ENCODE peak calls at places on chromosomes 2 and 18, in six cellular contexts. One of them, this sample, is unnamed.

GRCh38 chr2:232522014-232522854 is 2.0 kb downstream of the PRSS56 start:
- DNase-seq in HCT116: no peak
- DNase-seq in GM12892: peak
- DNase-seq in K562: peak
- DNase-seq in A549: peak
- DNase-seq in transverse colon: peak
- DNase-seq in this sample: peak

GRCh38 chr2:30421026-30421425 is 26.0 kb upstream of the LCLAT1 start:
- DNase-seq in HCT116: no peak
- DNase-seq in transverse colon: no peak
- DNase-seq in K562: peak
- DNase-seq in A549: no peak
- DNase-seq in GM12892: no peak
- DNase-seq in this sample: no peak

GRCh38 chr2:234536218-234536989 is 39.5 kb upstream of the ARL4C start:
- DNase-seq in transverse colon: no peak
- DNase-seq in HCT116: no peak
- DNase-seq in K562: no peak
- DNase-seq in GM12892: no peak
- DNase-seq in A549: no peak
- DNase-seq in this sample: no peak

GRCh38 chr2:227378371-227378782 is 729 bp downstream of the TM4SF20 start:
- DNase-seq in A549: peak
- DNase-seq in HCT116: no peak
- DNase-seq in GM12892: no peak
- DNase-seq in transverse colon: no peak
- DNase-seq in K562: no peak
- DNase-seq in this sample: peak

GRCh38 chr2:205776139-205776538 is 93.8 kb downstream of the NRP2 start:
- DNase-seq in transverse colon: peak
- DNase-seq in HCT116: peak
- DNase-seq in GM12892: peak
- DNase-seq in K562: peak
- DNase-seq in A549: no peak
- DNase-seq in this sample: peak

GRCh38 chr2:173874899-173875247 is 90.3 kb downstream of the SP3 start:
- DNase-seq in A549: no peak
- DNase-seq in K562: no peak
- DNase-seq in transverse colon: no peak
- DNase-seq in GM12892: no peak
- DNase-seq in HCT116: no peak
- DNase-seq in this sample: no peak

GRCh38 chr2:179533875-179534274 is 269.2 kb upstream of the SESTD1 start:
- DNase-seq in transverse colon: no peak
- DNase-seq in A549: no peak
- DNase-seq in K562: no peak
- DNase-seq in HCT116: no peak
- DNase-seq in GM12892: no peak
- DNase-seq in this sample: no peak

GRCh38 chr2:129722306-129723020 is 257.0 kb upstream of the RAB6C start:
- DNase-seq in K562: no peak
- DNase-seq in GM12892: no peak
- DNase-seq in transverse colon: no peak
- DNase-seq in A549: no peak
- DNase-seq in HCT116: no peak
- DNase-seq in this sample: no peak

GRCh38 chr2:217394510-217395351 is 534.9 kb upstream of the TNP1 start:
- DNase-seq in HCT116: no peak
- DNase-seq in K562: no peak
- DNase-seq in A549: no peak
- DNase-seq in GM12892: no peak
- DNase-seq in transverse colon: no peak
- DNase-seq in this sample: no peak

GRCh38 chr18:72675394-72675793 is 131.3 kb upstream of the CBLN2 start:
- DNase-seq in A549: no peak
- DNase-seq in HCT116: no peak
- DNase-seq in K562: no peak
- DNase-seq in GM12892: no peak
- DNase-seq in transverse colon: no peak
- DNase-seq in this sample: no peak

GRCh38 chr2:61898810-61899209 is 6.7 kb upstream of the COMMD1 start:
- DNase-seq in K562: no peak
- DNase-seq in A549: no peak
- DNase-seq in transverse colon: no peak
- DNase-seq in GM12892: no peak
- DNase-seq in HCT116: no peak
- DNase-seq in this sample: no peak

DNA sequence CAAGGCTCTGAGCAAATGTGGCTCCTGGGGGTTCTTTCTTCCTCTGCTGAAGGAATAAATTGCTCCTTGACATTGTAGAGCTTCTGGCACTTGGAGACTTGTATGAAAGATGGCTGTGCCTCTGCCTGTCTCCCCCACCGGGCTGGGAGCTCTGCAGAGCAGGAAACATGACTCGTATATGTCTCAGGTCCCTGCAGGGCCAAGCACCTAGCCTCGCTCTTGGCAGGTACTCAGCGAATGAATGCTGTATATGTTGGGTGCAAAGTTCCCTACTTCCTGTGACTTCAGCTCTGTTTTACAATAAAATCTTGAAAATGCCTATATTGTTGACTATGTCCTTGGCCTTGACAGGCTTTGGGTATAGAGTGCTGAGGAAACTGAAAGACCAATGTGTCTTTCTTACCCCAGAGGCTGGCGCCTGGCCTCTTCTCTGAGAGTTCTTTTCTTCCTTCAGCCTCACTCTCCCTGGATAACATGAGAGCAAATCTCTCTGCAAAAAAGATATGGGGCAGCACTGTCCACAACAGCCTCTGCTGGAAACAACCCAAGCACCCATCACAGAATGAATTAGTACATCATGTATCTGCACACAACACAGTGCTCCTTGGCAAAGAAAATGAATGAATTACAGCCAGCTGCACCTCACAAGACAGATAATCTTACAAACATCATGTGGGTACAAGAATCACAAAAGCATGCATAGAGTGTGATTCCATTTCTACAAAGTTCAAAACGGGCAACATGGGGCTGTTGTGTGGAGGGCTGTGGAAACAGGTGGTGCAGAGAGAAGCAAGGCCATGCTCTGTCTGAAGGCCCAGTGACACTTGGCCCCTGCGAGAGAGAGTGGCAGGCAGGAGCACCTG is 6.5 kb downstream of the IL1RN start:
- DNase-seq in K562: no peak
- DNase-seq in A549: no peak
- DNase-seq in HCT116: no peak
- DNase-seq in GM12892: no peak
- DNase-seq in transverse colon: no peak
- DNase-seq in this sample: no peak
- TF ChIP-seq POLR2A in K562: no peak
- TF ChIP-seq POLR2A in A549: no peak
- TF ChIP-seq POLR2A in HCT116: no peak
- TF ChIP-seq POLR2A in GM12892: no peak
- TF ChIP-seq POLR2A in transverse colon: no peak
- TF ChIP-seq POLR2A in this sample: no peak

DNA sequence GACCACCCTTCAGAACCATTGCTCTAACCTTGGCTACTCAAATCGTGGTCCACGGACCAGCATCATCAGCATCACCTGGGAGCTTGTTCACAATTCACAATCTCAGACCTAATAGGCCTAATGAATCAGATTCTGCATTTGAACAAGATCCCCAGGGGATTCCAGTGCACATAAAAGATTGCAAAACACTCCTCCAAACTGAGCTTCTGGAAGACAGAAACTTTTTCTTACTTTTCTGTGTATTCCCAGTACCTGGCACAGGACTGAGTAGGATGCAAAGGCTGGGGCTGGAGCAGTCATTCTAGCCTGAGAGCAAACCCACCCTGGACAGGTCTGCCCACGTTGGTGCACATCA is 115.1 kb upstream of the COPS8 start:
- DNase-seq in K562: no peak
- DNase-seq in A549: no peak
- DNase-seq in HCT116: no peak
- DNase-seq in GM12892: no peak
- DNase-seq in transverse colon: no peak
- DNase-seq in this sample: no peak
- TF ChIP-seq POLR2A in K562: no peak
- TF ChIP-seq POLR2A in A549: no peak
- TF ChIP-seq POLR2A in HCT116: no peak
- TF ChIP-seq POLR2A in GM12892: no peak
- TF ChIP-seq POLR2A in transverse colon: no peak
- TF ChIP-seq POLR2A in this sample: no peak

GRCh38 chr18:76491801-76492668 is 3.0 kb downstream of the ZNF516 start:
- DNase-seq in GM12892: no peak
- DNase-seq in transverse colon: peak
- DNase-seq in HCT116: no peak
- DNase-seq in K562: no peak
- DNase-seq in A549: peak
- DNase-seq in this sample: no peak
- TF ChIP-seq POLR2A in GM12892: no peak
- TF ChIP-seq POLR2A in transverse colon: peak
- TF ChIP-seq POLR2A in HCT116: peak
- TF ChIP-seq POLR2A in K562: no peak
- TF ChIP-seq POLR2A in A549: no peak
- TF ChIP-seq POLR2A in this sample: no peak

GRCh38 chr18:34773378-34773777 is 63.3 kb downstream of the DTNA start:
- DNase-seq in A549: no peak
- DNase-seq in K562: no peak
- DNase-seq in GM12892: no peak
- DNase-seq in HCT116: no peak
- DNase-seq in transverse colon: no peak
- DNase-seq in this sample: no peak

GRCh38 chr18:34772887-34773286 is 62.8 kb downstream of the DTNA start:
- DNase-seq in transverse colon: no peak
- DNase-seq in A549: no peak
- DNase-seq in GM12892: no peak
- DNase-seq in HCT116: no peak
- DNase-seq in K562: no peak
- DNase-seq in this sample: no peak

GRCh38 chr18:34764451-34764850 is 54.4 kb downstream of the DTNA start:
- DNase-seq in GM12892: no peak
- DNase-seq in K562: no peak
- DNase-seq in A549: no peak
- DNase-seq in HCT116: no peak
- DNase-seq in transverse colon: no peak
- DNase-seq in this sample: no peak

GRCh38 chr18:34771958-34772357 is 61.9 kb downstream of the DTNA start:
- DNase-seq in A549: no peak
- DNase-seq in transverse colon: no peak
- DNase-seq in HCT116: no peak
- DNase-seq in GM12892: no peak
- DNase-seq in K562: no peak
- DNase-seq in this sample: no peak

GRCh38 chr18:34767601-34768027 is 57.5 kb downstream of the DTNA start:
- DNase-seq in K562: no peak
- DNase-seq in A549: no peak
- DNase-seq in GM12892: no peak
- DNase-seq in transverse colon: no peak
- DNase-seq in HCT116: no peak
- DNase-seq in this sample: no peak
- TF ChIP-seq POLR2A in K562: no peak
- TF ChIP-seq POLR2A in A549: no peak
- TF ChIP-seq POLR2A in GM12892: no peak
- TF ChIP-seq POLR2A in transverse colon: no peak
- TF ChIP-seq POLR2A in HCT116: no peak
- TF ChIP-seq POLR2A in this sample: no peak

This sample was measured in H54.